ENCODE peak calls at places on chromosomes 13 and 19, in five cellular contexts. D is cardiac muscle cell, T is mucosa of descending colon, B is gastrocnemius medialis, Y is A549. G is an unnamed sample.

GRCh38 chr13:89660752-89661151 is 1686.7 kb upstream of the MIR17HG start:
- DNase-seq in T (no peak), Y (no peak), B (no peak), D (no peak), G (no peak)

GRCh38 chr13:33281951-33282595 is 3.5 kb downstream of the STARD13 start:
- DNase-seq in D (no peak), Y (peak; percentile 19), T (no peak), B (no peak), G (no peak)

GRCh38 chr19:33348301-33349010 is 25.1 kb upstream of the CEBPG start:
- DNase-seq in B (no peak), Y (no peak), T (no peak), D (no peak), G (no peak)

GRCh38 chr13:51282322-51282721 is 57.2 kb upstream of the SERPINE3 start:
- DNase-seq in D (no peak), B (no peak), Y (no peak), T (no peak), G (no peak)

GRCh38 chr19:51407631-51408131 is 9.8 kb downstream of the SIGLEC10 start:
- DNase-seq in Y (peak; percentile 72), B (no peak), D (peak; percentile 45), T (peak; percentile 54), G (no peak)

GRCh38 chr13:29101404-29101803 is 281.3 kb downstream of the MTUS2 start:
- DNase-seq in B (no peak), T (no peak), Y (no peak), D (no peak), G (no peak)

GRCh38 chr19:56577719-56578602 is 10.7 kb downstream of the ZNF470 start:
- DNase-seq in B (no peak), T (no peak), D (no peak), Y (no peak), G (no peak)

GRCh38 chr13:62014299-62014698 is 598.6 kb upstream of the PCDH20 start:
- DNase-seq in Y (peak; percentile 17), D (peak; percentile 39), B (no peak), T (no peak), G (no peak)

GRCh38 chr19:58001895-58002369 is 688 bp downstream of the ZNF606 start:
- DNase-seq in T (no peak), B (no peak), D (peak; percentile 45), Y (no peak), G (no peak)

GRCh38 chr13:40897058-40897457 is 107.6 kb downstream of the SLC25A15 start:
- DNase-seq in Y (no peak), T (no peak), B (no peak), D (no peak), G (no peak)

GRCh38 chr13:23618341-23618740 is 48.1 kb downstream of the TNFRSF19 start:
- DNase-seq in T (no peak), B (no peak), Y (peak; percentile 65), D (no peak), G (no peak)

GRCh38 chr19:40264314-40265054 is 20.7 kb downstream of the AKT2 start:
- DNase-seq in Y (no peak), D (no peak), T (no peak), B (no peak), G (no peak)

GRCh38 chr19:39434123-39435076 is 1.3 kb downstream of the RPS16 start:
- DNase-seq in B (no peak), Y (peak; percentile 38), T (no peak), D (no peak), G (no peak)

GRCh38 chr19:13990085-13990484 is 16.0 kb downstream of the RFX1 start:
- DNase-seq in D (no peak), T (no peak), B (no peak), Y (no peak), G (no peak)

GRCh38 chr19:47757617-47758432 is 12.5 kb downstream of the NOP53 start:
- DNase-seq in Y (no peak), B (no peak), D (no peak), T (peak; percentile 42), G (no peak)

GRCh38 chr19:45782820-45783785 is 813 bp upstream of the DMPK start:
- DNase-seq in Y (peak; percentile 58), T (no peak), D (peak; percentile 54), B (peak; percentile 83), G (no peak)

GRCh38 chr19:3115411-3115810 is 20.4 kb upstream of the GNA15 start:
- DNase-seq in T (no peak), B (no peak), D (peak; percentile 23), Y (no peak), G (no peak)

GRCh38 chr19:50547385-50548190 is 20.6 kb downstream of the LRRC4B start:
- DNase-seq in Y (no peak), B (no peak), T (no peak), D (no peak), G (no peak)

GRCh38 chr13:98947925-98948324 is 29.9 kb downstream of the DOCK9 start:
- DNase-seq in T (no peak), D (no peak), B (no peak), Y (no peak), G (no peak)

GRCh38 chr19:44212865-44213346 is 574 bp downstream of the ZNF227 start:
- DNase-seq in Y (peak; percentile 40), B (no peak), T (no peak), D (no peak), G (no peak)

GRCh38 chr19:873084-874019 is 13.9 kb downstream of the CFD start:
- DNase-seq in D (peak; percentile 36), Y (peak; percentile 87), T (peak; percentile 77), B (no peak), G (peak; percentile 81)

GRCh38 chr13:20182231-20182846 is 10.4 kb downstream of the GJB2 start:
- DNase-seq in B (no peak), T (peak; percentile 43), D (peak; percentile 84), Y (peak; percentile 71), G (no peak)

GRCh38 chr19:31100945-31101344 is 248.3 kb downstream of the TSHZ3 start:
- DNase-seq in D (no peak), Y (no peak), T (no peak), B (no peak), G (no peak)

GRCh38 chr19:31096930-31097329 is 252.3 kb downstream of the TSHZ3 start:
- DNase-seq in D (no peak), T (peak; percentile 42), B (no peak), Y (no peak), G (no peak)

GRCh38 chr19:31096047-31096446 is 253.2 kb downstream of the TSHZ3 start:
- DNase-seq in D (peak; percentile 59), T (no peak), Y (no peak), B (no peak), G (no peak)

GRCh38 chr19:31102674-31103073 is 246.6 kb downstream of the TSHZ3 start:
- DNase-seq in D (no peak), B (no peak), T (no peak), Y (no peak), G (no peak)

GRCh38 chr19:31099470-31100190 is 249.6 kb downstream of the TSHZ3 start:
- DNase-seq in D (no peak), Y (no peak), T (no peak), B (no peak), G (no peak)
- TF ChIP-seq CTCF in D (no peak), Y (no peak), T (no peak), B (no peak), G (no peak)

GRCh38 chr19:35417713-35418534 is 30.1 kb upstream of the FFAR2 start:
- DNase-seq in Y (no peak), B (no peak), T (no peak), D (no peak), G (no peak)
- H3K4me1 ChIP-seq in Y (peaks cover 8% of the 10 kb centered on the region), B (no peaks in the 10 kb centered on the region), T (peaks cover 9% of the 10 kb centered on the region), D (no peaks in the 10 kb centered on the region), G (no peaks in the 10 kb centered on the region)

GRCh38 chr13:44437356-44438233 is 64.0 kb downstream of the SERP2 start:
- DNase-seq in T (no peak), B (no peak), Y (peak; percentile 49), D (peak; percentile 49), G (no peak)

GRCh38 chr13:44440046-44440608 is 66.5 kb downstream of the SERP2 start:
- DNase-seq in T (no peak), Y (no peak), B (no peak), D (no peak), G (no peak)

GRCh38 chr13:44436589-44437337 is 63.1 kb downstream of the SERP2 start:
- DNase-seq in Y (peak; percentile 90), B (peak; percentile 95), T (peak; percentile 97), D (peak; percentile 96), G (peak; percentile 96)

GRCh38 chr13:44439615-44440014 is 66.0 kb downstream of the SERP2 start:
- DNase-seq in Y (no peak), T (no peak), B (no peak), D (peak; percentile 71), G (no peak)

DNA sequence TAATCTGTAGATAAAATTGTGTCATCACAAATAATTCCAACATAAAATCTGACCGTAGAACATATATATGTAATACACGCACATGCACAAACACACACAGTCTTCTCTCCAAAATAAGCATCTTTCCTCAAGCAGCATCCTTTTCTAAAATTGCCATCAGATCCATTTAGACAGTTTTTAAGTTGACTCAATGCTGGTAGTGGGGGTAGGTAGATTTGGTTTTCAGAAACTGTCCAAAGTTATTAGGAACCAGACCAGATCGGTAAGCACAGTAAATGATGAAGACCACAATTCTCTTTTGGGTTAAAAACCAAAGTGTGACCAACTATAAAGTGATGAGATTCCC is 64.6 kb downstream of the SERP2 start:
- DNase-seq in Y (no peak), D (no peak), B (no peak), T (no peak), G (no peak)
- TF ChIP-seq CTCF in Y (no peak), D (no peak), B (no peak), T (no peak), G (no peak)

GRCh38 chr19:15247107-15248014 is 15.1 kb upstream of the EPHX3 start:
- DNase-seq in T (no peak), D (no peak), B (no peak), Y (no peak), G (no peak)
- H3K4me1 ChIP-seq in T (peaks cover 33% of the 10 kb centered on the region), D (no peaks in the 10 kb centered on the region), B (peaks cover 75% of the 10 kb centered on the region), Y (peaks cover 51% of the 10 kb centered on the region), G (peaks cover 49% of the 10 kb centered on the region)

DNA sequence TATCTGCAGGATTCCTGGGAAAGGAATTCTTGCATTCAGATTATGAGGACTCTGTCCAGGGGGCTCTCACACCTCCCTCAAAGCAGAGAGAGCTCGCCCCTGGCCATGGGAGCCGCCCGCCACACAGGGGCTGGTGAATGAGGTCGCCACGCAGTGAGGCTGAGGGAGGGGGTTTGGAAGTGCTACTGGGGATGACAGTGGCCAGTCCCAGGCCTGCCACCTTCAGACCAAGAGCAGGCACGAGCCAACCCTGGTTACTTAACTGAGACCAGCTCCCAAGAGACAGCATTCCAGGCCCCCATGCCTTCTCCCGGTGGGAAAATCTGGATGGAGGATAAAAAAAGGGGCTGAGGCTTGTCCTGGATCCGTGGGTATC is 43.4 kb downstream of the RAB20 start:
- DNase-seq in B (no peak), Y (no peak), D (no peak), T (no peak), G (no peak)
- TF ChIP-seq CTCF in B (no peak), Y (no peak), D (no peak), T (no peak), G (no peak)

DNA sequence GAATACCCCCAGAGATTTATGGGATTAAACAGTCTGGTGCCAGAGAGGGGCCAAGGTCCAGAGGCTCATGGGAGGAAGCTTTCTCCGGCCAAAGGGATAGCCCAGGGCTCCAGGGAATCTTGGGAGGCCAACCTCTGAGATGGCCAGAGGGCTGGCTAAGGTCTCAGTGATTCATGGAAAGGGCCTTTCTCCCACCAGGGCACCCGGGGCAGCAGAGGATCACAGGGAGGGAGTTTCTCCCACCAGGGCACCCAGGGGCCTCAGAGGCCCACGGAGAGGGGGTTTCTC is 15.0 kb downstream of the BCAT2 start:
- DNase-seq in Y (no peak), D (no peak), T (no peak), B (no peak), G (no peak)
- H3K4me1 ChIP-seq in Y (peaks cover 5% of the 10 kb centered on the region), D (no peaks in the 10 kb centered on the region), T (peaks cover 4% of the 10 kb centered on the region), B (peaks cover 4% of the 10 kb centered on the region), G (peaks cover 9% of the 10 kb centered on the region)

G was measured in upper lobe of right lung.